ENCODE peak calls at places on chromosomes 16 and 17, in seven cellular contexts. E is adrenal gland, J is stomach, A is ovary, M is A549, V is tibial nerve, H is GM12878. Q is an unnamed sample.

GRCh38 chr17:44241104-44241503 is 21.6 kb upstream of the UBTF start:
- DNase-seq in H (no peak), V (no peak), E (no peak), M (no peak), A (no peak), J (no peak), Q (no peak)

GRCh38 chr17:3641717-3642486 is 5.3 kb downstream of the CTNS start:
- DNase-seq in V (no peak), E (no peak), A (no peak), J (peak), M (no peak), H (no peak), Q (no peak)

GRCh38 chr17:13079010-13079409 is 61.2 kb upstream of the ELAC2 start:
- DNase-seq in V (no peak), J (no peak), A (no peak), E (no peak), M (no peak), H (no peak), Q (no peak)

GRCh38 chr17:27950995-27951394 is 57.8 kb upstream of the LYRM9 start:
- DNase-seq in M (no peak), J (no peak), E (no peak), A (no peak), V (no peak), H (no peak), Q (no peak)

GRCh38 chr16:89841275-89841674 is 13.0 kb downstream of the SPIRE2 start:
- DNase-seq in E (no peak), J (no peak), V (no peak), H (no peak), M (no peak), A (no peak), Q (peak)

GRCh38 chr17:68396226-68396780 is 61.0 kb downstream of the WIPI1 start:
- DNase-seq in J (no peak), E (no peak), M (no peak), H (no peak), V (no peak), A (no peak), Q (no peak)

GRCh38 chr16:15897834-15898254 is 9.4 kb upstream of the CEP20 start:
- DNase-seq in H (peak), J (no peak), M (no peak), E (no peak), A (no peak), V (no peak), Q (no peak)

GRCh38 chr16:79843631-79844043 is 243.1 kb upstream of the MAF start:
- DNase-seq in J (no peak), M (no peak), H (peak), V (no peak), A (no peak), E (no peak), Q (no peak)

GRCh38 chr17:77563439-77564102 is 394.9 kb upstream of the TNRC6C start:
- DNase-seq in E (no peak), M (no peak), A (no peak), J (no peak), H (no peak), V (no peak), Q (peak)

GRCh38 chr16:87365021-87365713 is 18.4 kb downstream of the FBXO31 start:
- DNase-seq in A (no peak), E (no peak), H (no peak), J (no peak), V (no peak), M (no peak), Q (no peak)

GRCh38 chr16:84451781-84452180 is 52.7 kb downstream of the MEAK7 start:
- DNase-seq in H (no peak), M (no peak), A (peak), V (no peak), E (no peak), J (peak), Q (peak)

GRCh38 chr17:78742901-78743300 is 39.2 kb downstream of the CYTH1 start:
- DNase-seq in H (no peak), M (no peak), E (no peak), A (no peak), V (no peak), J (no peak), Q (no peak)

GRCh38 chr17:50381920-50382319 is 8.9 kb downstream of the EME1 start:
- DNase-seq in A (no peak), V (no peak), M (no peak), E (peak), J (no peak), H (no peak), Q (no peak)

GRCh38 chr17:38425048-38425447 is 3.2 kb upstream of the ARHGAP23 start:
- DNase-seq in E (no peak), J (no peak), A (no peak), M (no peak), V (no peak), H (no peak), Q (no peak)

GRCh38 chr16:85149776-85150175 is 37.5 kb upstream of the CIBAR2 start:
- DNase-seq in H (no peak), V (no peak), E (no peak), A (no peak), M (no peak), J (peak), Q (no peak)

GRCh38 chr17:44627513-44627912 is 28.8 kb upstream of the MEIOC start:
- DNase-seq in A (no peak), E (no peak), V (no peak), H (no peak), M (no peak), J (no peak), Q (no peak)

GRCh38 chr16:9500872-9501271 is 409.4 kb downstream of the HAPSTR1 start:
- DNase-seq in E (no peak), A (no peak), J (no peak), V (no peak), H (no peak), M (no peak), Q (no peak)

GRCh38 chr17:10793256-10793655 is 10.6 kb downstream of the TMEM238L start:
- DNase-seq in A (no peak), H (no peak), E (no peak), J (no peak), V (no peak), M (no peak), Q (no peak)

GRCh38 chr17:10798910-10799309 is 5.0 kb downstream of the TMEM238L start:
- DNase-seq in A (no peak), E (no peak), V (no peak), J (no peak), H (no peak), M (no peak), Q (peak)

GRCh38 chr17:10799407-10799806 is 4.5 kb downstream of the TMEM238L start:
- DNase-seq in H (no peak), V (no peak), A (no peak), E (peak), J (no peak), M (no peak), Q (no peak)

GRCh38 chr17:10798332-10798749 is 5.6 kb downstream of the TMEM238L start:
- DNase-seq in V (no peak), J (peak), H (no peak), A (no peak), E (peak), M (no peak), Q (no peak)

DNA sequence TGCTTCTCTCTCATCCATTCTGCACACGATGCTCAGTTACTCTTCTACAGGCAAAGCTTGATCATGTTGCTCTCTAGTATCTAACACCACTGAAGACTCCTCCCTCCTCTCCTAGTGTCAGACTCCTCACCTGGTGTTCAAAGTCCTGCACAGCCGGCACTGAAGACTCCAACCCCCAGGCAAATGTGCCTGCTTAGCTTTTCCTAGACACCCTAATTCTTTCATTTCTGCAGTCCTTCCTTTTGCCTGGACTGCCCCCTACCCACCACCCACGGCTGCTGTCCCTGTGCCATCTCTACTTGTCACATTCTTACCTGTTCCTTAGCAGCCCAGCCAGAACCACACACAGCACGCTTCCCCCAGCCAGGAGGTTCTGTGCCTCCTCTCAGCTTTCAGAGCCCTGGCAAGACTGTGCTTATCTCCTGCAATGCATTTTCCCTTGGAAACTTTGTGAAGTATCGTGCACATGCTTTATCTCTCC is 6.0 kb downstream of the TMEM238L start:
- DNase-seq in E (peak), H (no peak), A (no peak), J (no peak), V (no peak), M (no peak), Q (no peak)
- H3K27ac ChIP-seq in E (no peak), H (no peak), A (no peak), J (peak), V (peak), M (no peak), Q (no peak)

GRCh38 chr16:31063495-31063842 is 10.6 kb downstream of the ZNF668 start:
- DNase-seq in J (no peak), M (no peak), A (no peak), H (no peak), E (no peak), V (no peak), Q (no peak)

GRCh38 chr16:31061813-31062440 is 12.1 kb downstream of the ZNF668 start:
- DNase-seq in H (no peak), J (no peak), V (no peak), M (no peak), A (no peak), E (no peak), Q (no peak)

GRCh38 chr16:31067342-31067741 is 6.7 kb downstream of the ZNF668 start:
- DNase-seq in J (no peak), V (no peak), H (no peak), M (no peak), A (no peak), E (no peak), Q (no peak)

GRCh38 chr16:31063843-31064611 is 10.0 kb downstream of the ZNF668 start:
- DNase-seq in E (no peak), J (no peak), A (no peak), M (no peak), H (no peak), V (no peak), Q (no peak)

DNA sequence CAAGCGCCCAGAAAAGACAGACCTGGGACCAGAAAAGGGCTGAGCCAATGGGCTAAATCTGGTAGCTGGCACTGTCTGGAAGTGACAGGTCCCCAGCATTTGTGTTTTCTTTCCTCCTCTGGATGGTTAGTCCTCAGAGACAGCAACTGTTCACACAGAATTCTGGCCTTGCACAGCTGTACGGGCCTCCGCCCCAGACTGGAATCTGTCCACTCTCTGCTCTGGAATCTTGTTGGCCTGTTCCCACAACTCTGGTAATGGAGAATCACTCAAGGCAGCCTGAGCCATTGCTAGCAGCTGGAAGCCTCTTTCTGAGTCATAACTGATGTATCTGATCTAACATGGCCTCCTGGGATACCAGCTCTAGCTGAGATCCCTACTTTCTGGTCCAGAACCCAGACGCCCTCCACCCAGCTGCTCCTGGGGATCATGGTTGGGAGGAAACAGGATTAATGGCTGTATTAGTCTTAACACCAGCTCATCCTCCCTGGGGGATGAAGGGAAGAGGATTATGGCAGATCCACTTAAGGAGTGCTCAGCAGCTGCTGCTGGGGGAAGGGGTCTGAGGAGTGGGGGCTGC is 9.1 kb downstream of the ZNF668 start:
- DNase-seq in J (no peak), H (no peak), M (peak), E (peak), V (peak), A (no peak), Q (no peak)
- TF ChIP-seq POLR2A in J (no peak), H (no peak), M (no peak), E (peak), V (no peak), A (no peak), Q (no peak)

GRCh38 chr16:28943281-28943680 is 7.5 kb upstream of the NFATC2IP start:
- DNase-seq in V (no peak), M (no peak), J (no peak), E (no peak), A (no peak), H (no peak), Q (no peak)
- H3K27ac ChIP-seq in V (no peak), M (no peak), J (no peak), E (no peak), A (no peak), H (no peak), Q (no peak)

GRCh38 chr17:1486802-1487695 is 5.4 kb downstream of the MYO1C start:
- DNase-seq in V (peak), M (peak), J (peak), E (peak), A (peak), H (peak), Q (peak)

GRCh38 chr17:1485748-1486376 is 6.6 kb downstream of the MYO1C start:
- DNase-seq in H (no peak), J (peak), A (peak), V (peak), M (peak), E (peak), Q (peak)

GRCh38 chr17:1484586-1485310 is 7.7 kb downstream of the MYO1C start:
- DNase-seq in H (peak), E (no peak), M (peak), A (peak), J (peak), V (no peak), Q (peak)

GRCh38 chr17:1484060-1484535 is 8.4 kb downstream of the MYO1C start:
- DNase-seq in M (no peak), A (peak), V (no peak), E (no peak), H (no peak), J (no peak), Q (no peak)

GRCh38 chr17:1485311-1485747 is 7.2 kb downstream of the MYO1C start:
- DNase-seq in J (peak), A (peak), V (no peak), H (no peak), E (peak), M (peak), Q (peak)
- TF ChIP-seq POLR2A in J (no peak), A (no peak), V (no peak), H (no peak), E (no peak), M (peak), Q (no peak)

GRCh38 chr16:54455021-54455725 is 168.6 kb upstream of the IRX3 start:
- DNase-seq in H (no peak), M (no peak), A (no peak), V (no peak), J (no peak), E (no peak), Q (no peak)

GRCh38 chr16:54456291-54456690 is 169.7 kb upstream of the IRX3 start:
- DNase-seq in V (no peak), J (no peak), M (no peak), E (no peak), A (no peak), H (no peak), Q (no peak)

GRCh38 chr16:54454616-54455015 is 168.0 kb upstream of the IRX3 start:
- DNase-seq in J (no peak), M (no peak), H (no peak), A (no peak), V (no peak), E (no peak), Q (no peak)

GRCh38 chr16:54458923-54459322 is 172.3 kb upstream of the IRX3 start:
- DNase-seq in J (no peak), E (no peak), A (no peak), H (no peak), V (no peak), M (no peak), Q (no peak)

GRCh38 chr16:54453863-54454262 is 167.3 kb upstream of the IRX3 start:
- DNase-seq in H (no peak), M (no peak), E (no peak), J (no peak), V (no peak), A (no peak), Q (no peak)
- H3K27ac ChIP-seq in H (no peak), M (no peak), E (no peak), J (no peak), V (no peak), A (no peak), Q (no peak)

GRCh38 chr17:63446981-63447687 is 1.0 kb upstream of the CYB561 start:
- DNase-seq in H (no peak), V (peak), M (no peak), E (peak), J (peak), A (peak), Q (peak)

GRCh38 chr17:63447688-63448005 is 1.5 kb upstream of the CYB561 start:
- DNase-seq in M (no peak), H (no peak), E (no peak), A (no peak), V (no peak), J (peak), Q (no peak)

GRCh38 chr17:63445065-63445464 is 1.0 kb downstream of the CYB561 start:
- DNase-seq in E (no peak), J (no peak), H (no peak), M (no peak), A (no peak), V (no peak), Q (no peak)

GRCh38 chr17:63445571-63446217 is 412 bp downstream of the CYB561 start:
- DNase-seq in M (peak), J (peak), E (peak), H (no peak), A (no peak), V (no peak), Q (no peak)

GRCh38 chr17:63446218-63446980 is at the start of gene CYB561:
- DNase-seq in V (peak), J (peak), M (peak), H (no peak), A (peak), E (peak), Q (peak)
- TF ChIP-seq POLR2A in V (peak), J (no peak), M (peak), H (peak), A (peak), E (no peak), Q (peak)

GRCh38 chr16:50238868-50239301 is 27.5 kb upstream of the ADCY7 start:
- DNase-seq in H (no peak), J (no peak), E (no peak), V (no peak), A (no peak), M (no peak), Q (no peak)
- H3K27ac ChIP-seq in H (no peak), J (no peak), E (no peak), V (no peak), A (no peak), M (no peak), Q (no peak)

GRCh38 chr17:4833178-4833940 is at the start of gene MINK1:
- DNase-seq in M (peak), E (peak), A (peak), J (peak), V (peak), H (peak), Q (peak)
- TF ChIP-seq POLR2A in M (peak), E (peak), A (peak), J (peak), V (peak), H (peak), Q (peak)